ENCODE peak calls at places on chromosomes 12 and 14, in six cellular contexts. M, U, R, A, I and E are unnamed samples.

GRCh38 chr14:60184597-60185555 is 19.7 kb upstream of the DHRS7 start:
- DNase-seq in U (no peak), I (no peak), R (no peak), A (no peak), M (no peak), E (no peak)

GRCh38 chr14:92473261-92473946 is 40.2 kb upstream of the RIN3 start:
- DNase-seq in I (peak), R (no peak), M (no peak), A (peak), U (no peak), E (peak)

GRCh38 chr14:35414365-35414764 is 9.8 kb upstream of the NFKBIA start:
- DNase-seq in U (no peak), M (peak), A (no peak), I (no peak), R (peak), E (no peak)

GRCh38 chr14:101351146-101351545 is 210.1 kb upstream of the DIO3 start:
- DNase-seq in I (peak), M (no peak), A (no peak), R (no peak), U (no peak), E (no peak)

GRCh38 chr12:125651625-125652024 is 586.4 kb downstream of the AACS start:
- DNase-seq in R (no peak), U (no peak), A (no peak), M (no peak), I (no peak), E (no peak)

GRCh38 chr12:115249878-115250277 is 565.9 kb upstream of the TBX3 start:
- DNase-seq in U (no peak), I (no peak), M (no peak), A (no peak), R (no peak), E (no peak)

GRCh38 chr12:12338528-12339168 is 11.4 kb downstream of the MANSC1 start:
- DNase-seq in I (no peak), R (no peak), A (no peak), U (no peak), M (no peak), E (no peak)

GRCh38 chr14:36027354-36027753 is 149.2 kb downstream of the PTCSC3 start:
- DNase-seq in M (no peak), A (no peak), U (no peak), I (no peak), R (no peak), E (no peak)

GRCh38 chr14:28382460-28383220 is 383.9 kb upstream of the FOXG1 start:
- DNase-seq in I (no peak), R (no peak), M (no peak), A (no peak), U (no peak), E (no peak)

GRCh38 chr12:118219772-118220171 is 83.8 kb downstream of the PEBP1 start:
- DNase-seq in M (no peak), R (no peak), U (no peak), I (no peak), A (no peak), E (no peak)

GRCh38 chr12:42968426-42968825 is 378.9 kb upstream of the PRICKLE1 start:
- DNase-seq in R (no peak), I (no peak), U (no peak), M (no peak), A (no peak), E (no peak)

GRCh38 chr12:90974286-90974685 is 19.3 kb upstream of the CCER1 start:
- DNase-seq in U (no peak), A (peak), M (no peak), R (no peak), I (no peak), E (no peak)

GRCh38 chr14:89728964-89729363 is 225.6 kb downstream of the EFCAB11 start:
- DNase-seq in U (no peak), R (no peak), M (no peak), I (no peak), A (no peak), E (no peak)

GRCh38 chr12:22518998-22519397 is 25.3 kb downstream of the C2CD5 start:
- DNase-seq in A (no peak), R (no peak), U (no peak), I (no peak), M (no peak), E (no peak)

GRCh38 chr12:7116916-7117315 is 7.9 kb upstream of the C1RL start:
- DNase-seq in U (no peak), A (no peak), R (no peak), M (no peak), I (no peak), E (no peak)

GRCh38 chr12:80777587-80777986 is 60.9 kb downstream of the MYF5 start:
- DNase-seq in M (no peak), A (no peak), U (no peak), R (no peak), I (no peak), E (no peak)

GRCh38 chr14:68143341-68143807 is 323.8 kb downstream of the RAD51B start:
- DNase-seq in U (no peak), M (no peak), A (peak), I (peak), R (peak), E (peak)

GRCh38 chr12:124510301-124510970 is 57.0 kb downstream of the NCOR2 start:
- DNase-seq in I (peak), A (no peak), M (peak), R (no peak), U (no peak), E (no peak)

GRCh38 chr12:132423251-132424117 is 66.5 kb upstream of the FBRSL1 start:
- DNase-seq in A (no peak), I (no peak), U (no peak), R (no peak), M (no peak), E (peak)

GRCh38 chr14:22841311-22841710 is 4.9 kb downstream of the MMP14 start:
- DNase-seq in I (no peak), R (no peak), A (no peak), U (no peak), M (no peak), E (no peak)

GRCh38 chr12:84756961-84757360 is 155.6 kb downstream of the SLC6A15 start:
- DNase-seq in M (no peak), I (no peak), U (no peak), R (no peak), A (peak), E (no peak)

GRCh38 chr12:109130755-109131521 is 14.6 kb downstream of the ACACB start:
- DNase-seq in R (peak), I (peak), U (no peak), A (no peak), M (no peak), E (peak)

GRCh38 chr12:6224550-6224949 is 24.4 kb downstream of the CD9 start:
- DNase-seq in M (no peak), A (no peak), I (no peak), R (peak), U (no peak), E (peak)

GRCh38 chr12:114340231-114340630 is 65.7 kb downstream of the TBX5 start:
- DNase-seq in I (no peak), A (peak), U (no peak), R (no peak), M (no peak), E (no peak)

DNA sequence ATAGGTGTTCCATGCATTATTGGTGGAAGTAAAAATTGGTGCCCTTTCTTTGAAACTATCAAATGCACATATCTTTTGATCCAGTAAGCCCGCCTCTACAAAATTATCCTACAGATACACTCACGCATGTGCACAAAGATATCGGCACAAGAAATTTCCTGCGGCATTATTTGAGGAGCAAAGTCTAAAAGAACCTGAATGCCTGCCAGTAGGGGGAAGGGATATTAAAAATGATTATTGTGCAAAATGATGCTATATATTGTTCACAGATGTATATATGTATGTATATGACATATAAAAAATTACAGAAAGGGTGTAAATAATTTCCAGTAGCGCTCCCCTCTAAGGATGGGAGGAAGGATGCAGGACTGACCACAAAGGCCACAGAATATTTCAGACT is 24.7 kb upstream of the ADIPOR2 start:
- DNase-seq in I (no peak), M (no peak), R (no peak), A (no peak), U (no peak), E (no peak)
- TF ChIP-seq CTCF in I (no peak), M (no peak), R (no peak), A (peak), U (no peak), E (no peak)

GRCh38 chr14:66610154-66610563 is 102.2 kb downstream of the GPHN start:
- DNase-seq in R (no peak), M (no peak), A (peak), I (no peak), U (no peak), E (no peak)
- TF ChIP-seq CTCF in R (no peak), M (peak), A (peak), I (no peak), U (peak), E (no peak)

GRCh38 chr14:96178674-96179321 is 25.8 kb upstream of the BDKRB2 start:
- DNase-seq in I (no peak), A (no peak), M (no peak), R (no peak), U (no peak), E (peak)
- TF ChIP-seq CTCF in I (no peak), A (peak), M (no peak), R (no peak), U (no peak), E (no peak)

GRCh38 chr12:50621435-50622304 is 116.9 kb downstream of the DIP2B start:
- DNase-seq in A (no peak), U (no peak), M (no peak), I (no peak), R (no peak), E (no peak)
- TF ChIP-seq CTCF in A (no peak), U (no peak), M (no peak), I (no peak), R (no peak), E (no peak)

GRCh38 chr12:4909397-4909733 is 340 bp upstream of the KCNA1 start:
- DNase-seq in M (peak), R (no peak), I (no peak), U (no peak), A (no peak), E (peak)
- TF ChIP-seq CTCF in M (no peak), R (no peak), I (no peak), U (no peak), A (no peak), E (no peak)

DNA sequence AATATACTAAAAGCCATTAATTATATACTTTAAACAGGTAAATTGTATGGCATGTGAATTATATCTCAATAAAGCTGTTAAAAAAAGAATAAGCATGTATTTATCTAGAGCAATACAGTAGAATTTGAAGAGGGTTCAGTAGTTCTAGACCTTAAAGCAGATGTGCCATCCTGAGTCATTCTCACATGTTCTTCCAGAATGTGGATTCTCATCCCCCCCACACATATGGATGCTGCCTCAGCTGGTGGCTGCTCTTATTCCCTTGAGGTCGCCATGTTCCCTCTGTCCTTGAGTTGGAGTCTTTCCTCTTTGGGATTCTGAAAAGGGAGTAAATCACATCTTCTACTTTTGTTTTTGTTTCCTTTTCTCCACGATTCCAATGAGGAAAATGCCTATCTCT is 321.3 kb downstream of the AEBP2 start:
- DNase-seq in U (no peak), A (no peak), R (no peak), I (no peak), M (no peak), E (no peak)
- TF ChIP-seq CTCF in U (no peak), A (no peak), R (no peak), I (no peak), M (no peak), E (no peak)

GRCh38 chr12:666066-666465 is 2.8 kb upstream of the NINJ2 start:
- DNase-seq in M (no peak), A (no peak), U (no peak), R (no peak), I (no peak), E (no peak)

GRCh38 chr12:662541-663292 is 528 bp downstream of the NINJ2 start:
- DNase-seq in A (no peak), R (no peak), U (no peak), M (no peak), I (no peak), E (no peak)

GRCh38 chr12:663293-663871 is at the start of gene NINJ2:
- DNase-seq in U (no peak), M (no peak), A (no peak), R (peak), I (no peak), E (no peak)

GRCh38 chr12:664779-665092 is 1.5 kb upstream of the NINJ2 start:
- DNase-seq in M (no peak), U (no peak), R (no peak), A (no peak), I (no peak), E (no peak)

DNA sequence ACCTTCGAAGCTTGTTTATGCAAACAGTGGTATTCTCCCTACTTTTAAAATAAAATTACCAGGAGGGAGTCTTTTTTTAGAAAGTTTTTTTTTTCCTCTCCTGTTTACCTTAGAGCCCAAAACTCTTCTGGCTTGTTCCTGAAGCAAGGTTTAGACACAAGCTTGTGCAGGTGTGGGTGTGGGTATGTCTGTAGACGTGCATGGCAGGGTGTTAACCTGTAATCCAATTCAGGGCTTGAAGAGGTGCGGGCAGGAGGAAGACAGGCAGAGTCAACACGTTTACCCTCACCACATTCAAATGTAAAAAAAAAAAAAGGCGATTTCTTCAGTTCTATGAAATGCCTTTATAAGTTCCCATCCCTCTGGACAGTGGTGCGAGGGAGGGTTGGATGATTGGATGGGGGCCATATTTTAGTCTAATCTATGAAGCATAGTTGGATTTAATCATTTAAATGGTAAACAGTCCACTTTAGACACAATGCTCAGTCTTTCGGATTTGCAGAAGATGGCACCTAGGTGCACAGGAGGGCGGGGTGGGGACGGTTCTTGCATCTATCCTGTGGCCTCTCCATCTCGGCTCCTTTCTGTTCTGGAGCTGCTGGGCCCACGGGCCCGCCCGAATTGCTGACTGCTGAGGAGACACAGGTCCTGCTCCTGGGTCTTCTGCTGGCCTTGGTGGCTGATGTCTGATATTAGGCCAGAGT is 982 bp upstream of the NINJ2 start:
- DNase-seq in M (no peak), R (no peak), U (no peak), A (no peak), I (no peak), E (no peak)
- TF ChIP-seq CTCF in M (no peak), R (no peak), U (no peak), A (no peak), I (no peak), E (no peak)